ENCODE peak calls at places on chromosome 19, in four cellular contexts. B is H9, P is IMR-90, I is H1. A is an unnamed sample.

GRCh38 chr19:16074488-16075365 is 1.6 kb upstream of the TPM4 start:
- DNase-seq in B (no peak), P (no peak), I (peak; percentile 38), A (no peak)

GRCh38 chr19:51461723-51462161 is 3.5 kb upstream of the SIGLEC8 start:
- DNase-seq in B (no peak), P (no peak), I (no peak), A (no peak)

GRCh38 chr19:13814550-13814949 is 19.3 kb downstream of the ZSWIM4 start:
- DNase-seq in B (no peak), P (no peak), I (no peak), A (no peak)

GRCh38 chr19:17739121-17739875 is 12.0 kb upstream of the FCHO1 start:
- DNase-seq in B (no peak), P (no peak), I (no peak), A (no peak)

GRCh38 chr19:23310729-23311211 is 60.6 kb upstream of the ZNF724 start:
- DNase-seq in B (no peak), P (no peak), I (no peak), A (no peak)

GRCh38 chr19:45968626-45969025 is 5.0 kb downstream of the NOVA2 start:
- DNase-seq in B (no peak), P (no peak), I (no peak), A (no peak)

GRCh38 chr19:31944286-31944685 is 401.1 kb upstream of the ZNF507 start:
- DNase-seq in B (no peak), P (no peak), I (no peak), A (no peak)

GRCh38 chr19:46772170-46773017 is 16.0 kb downstream of the SLC1A5 start:
- DNase-seq in B (no peak), P (no peak), I (no peak), A (no peak)

GRCh38 chr19:50721441-50722137 is 1.6 kb upstream of the CLEC11A start:
- DNase-seq in B (no peak), P (no peak), I (no peak), A (no peak)

GRCh38 chr19:50266896-50267295 is 62.3 kb downstream of the KCNC3 start:
- DNase-seq in B (peak; percentile 97), P (no peak), I (peak; percentile 97), A (peak; percentile 87)

GRCh38 chr19:5352229-5352763 is 11.7 kb upstream of the PTPRS start:
- DNase-seq in B (no peak), P (peak; percentile 15), I (no peak), A (peak; percentile 58)

GRCh38 chr19:45468159-45468651 is 409 bp downstream of the FOSB start:
- DNase-seq in B (no peak), P (no peak), I (peak; percentile 67), A (peak; percentile 46)

GRCh38 chr19:33203529-33203928 is 9.4 kb downstream of the LRP3 start:
- DNase-seq in B (no peak), P (no peak), I (no peak), A (no peak)

GRCh38 chr19:14550201-14550754 is 20.9 kb downstream of the TECR start:
- DNase-seq in B (no peak), P (no peak), I (no peak), A (no peak)

GRCh38 chr19:940591-941291 is 14.9 kb downstream of the ARID3A start:
- DNase-seq in B (no peak), P (peak; percentile 57), I (no peak), A (no peak)

GRCh38 chr19:45450042-45450380 is 17.8 kb upstream of the FOSB start:
- DNase-seq in B (no peak), P (no peak), I (no peak), A (no peak)

GRCh38 chr19:52602931-52603330 is 32.8 kb downstream of the ZNF701 start:
- DNase-seq in B (no peak), P (no peak), I (no peak), A (no peak)

GRCh38 chr19:56273563-56274117 is 1.1 kb downstream of the EDDM13 start:
- DNase-seq in B (no peak), P (peak; percentile 45), I (no peak), A (peak; percentile 43)

GRCh38 chr19:17243854-17244617 is 1.7 kb downstream of the NR2F6 start:
- DNase-seq in B (peak; percentile 59), P (peak; percentile 20), I (peak; percentile 71), A (peak; percentile 79)

GRCh38 chr19:32802840-32803239 is 66.7 kb downstream of the SLC7A9 start:
- DNase-seq in B (no peak), P (no peak), I (no peak), A (no peak)

GRCh38 chr19:20664917-20665781 is 3.8 kb upstream of the ZNF626 start:
- DNase-seq in B (peak; percentile 68), P (no peak), I (no peak), A (peak; percentile 62)

GRCh38 chr19:39126593-39127187 is 1.1 kb downstream of the PAK4 start:
- DNase-seq in B (no peak), P (no peak), I (no peak), A (peak; percentile 45)

GRCh38 chr19:3389876-3390361 is 23.5 kb downstream of the NFIC start:
- DNase-seq in B (peak; percentile 61), P (peak; percentile 39), I (peak; percentile 65), A (peak; percentile 37)

GRCh38 chr19:40341601-40342482 is 6.4 kb downstream of the C19orf47 start:
- DNase-seq in B (no peak), P (no peak), I (no peak), A (peak; percentile 20)

GRCh38 chr19:14114854-14115253 is 2.7 kb downstream of the PRKACA start:
- DNase-seq in B (peak; percentile 67), P (no peak), I (peak; percentile 85), A (peak; percentile 40)

GRCh38 chr19:13637664-13638063 is 126.7 kb upstream of the MRI1 start:
- DNase-seq in B (no peak), P (peak; percentile 88), I (no peak), A (no peak)

GRCh38 chr19:33634361-33635091 is 12.8 kb downstream of the CHST8 start:
- DNase-seq in B (peak; percentile 14), P (no peak), I (no peak), A (no peak)

GRCh38 chr19:33550741-33551140 is 29.1 kb upstream of the PEPD start:
- DNase-seq in B (no peak), P (no peak), I (no peak), A (no peak)

GRCh38 chr19:38596057-38596981 is 21.4 kb downstream of the MAP4K1 start:
- DNase-seq in B (peak; percentile 96), P (no peak), I (peak; percentile 100), A (peak; percentile 91)

GRCh38 chr19:47819841-47820244 is 1.9 kb upstream of the CRX start:
- DNase-seq in B (peak; percentile 64), P (no peak), I (no peak), A (peak; percentile 92)

GRCh38 chr19:51258165-51258564 is 7.3 kb downstream of the SIGLECL1 start:
- DNase-seq in B (no peak), P (no peak), I (no peak), A (no peak)

GRCh38 chr19:47247308-47247990 is 8.9 kb upstream of the CCDC9 start:
- DNase-seq in B (peak; percentile 80), P (peak; percentile 75), I (peak; percentile 92), A (peak; percentile 83)

GRCh38 chr19:14580623-14581237 is 2.2 kb upstream of the CLEC17A start:
- DNase-seq in B (no peak), P (no peak), I (no peak), A (no peak)

GRCh38 chr19:49567722-49568454 is 12.5 kb downstream of the NOSIP start:
- DNase-seq in B (no peak), P (no peak), I (no peak), A (no peak)

GRCh38 chr19:42363614-42364346 is 26.3 kb downstream of the CNFN start:
- DNase-seq in B (no peak), P (no peak), I (no peak), A (no peak)

GRCh38 chr19:42361545-42361910 is 28.6 kb downstream of the CNFN start:
- DNase-seq in B (no peak), P (no peak), I (no peak), A (no peak)

GRCh38 chr19:42360787-42361544 is 29.1 kb downstream of the CNFN start:
- DNase-seq in B (peak; percentile 85), P (no peak), I (peak; percentile 76), A (peak; percentile 70)

GRCh38 chr19:42362342-42362741 is 27.8 kb downstream of the CNFN start:
- DNase-seq in B (no peak), P (no peak), I (no peak), A (no peak)

GRCh38 chr19:42362891-42363440 is 27.1 kb downstream of the CNFN start:
- DNase-seq in B (peak; percentile 10), P (no peak), I (no peak), A (no peak)
- H3K18ac ChIP-seq in B (no peak overlapping the region), P (no peak overlapping the region), I (no peak overlapping the region), A (no peak overlapping the region)

DNA sequence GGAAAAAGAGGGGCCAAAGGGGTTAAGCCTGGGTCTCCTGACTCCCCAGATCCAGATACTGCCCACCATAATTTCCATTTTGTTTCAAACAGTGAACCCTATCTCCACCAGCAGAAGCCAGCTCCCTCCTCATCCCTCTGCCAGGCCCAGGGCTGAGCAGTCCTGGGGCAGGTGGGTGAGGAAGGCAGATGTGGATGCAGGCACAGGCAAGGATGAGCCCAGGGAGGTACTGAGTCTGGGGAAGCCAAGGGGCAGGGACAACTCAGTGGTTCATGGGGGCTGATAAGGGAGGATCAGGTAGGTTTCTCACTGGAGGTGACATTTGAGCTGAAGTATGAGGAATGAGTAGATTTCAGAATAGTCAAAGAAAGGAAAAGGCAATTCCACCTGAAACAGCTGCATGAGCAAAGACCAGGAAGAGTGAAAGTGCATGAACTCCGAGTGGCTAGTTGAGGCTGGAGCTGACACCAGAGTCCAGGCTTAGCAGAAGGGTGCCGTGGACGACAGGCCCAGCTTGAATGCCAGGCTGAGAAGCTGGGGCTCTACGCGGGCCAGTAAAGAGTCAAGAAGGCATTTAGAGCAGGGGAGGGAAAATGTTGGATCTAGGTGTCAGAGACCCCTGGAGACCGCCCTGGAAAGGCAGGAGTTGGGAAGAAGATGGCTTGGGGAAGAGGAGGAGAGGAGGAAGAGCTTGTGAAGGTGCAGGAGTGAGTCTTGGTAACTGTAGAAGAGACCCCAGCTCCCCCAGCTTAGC is 10.3 kb downstream of the CIC start:
- DNase-seq in B (peak; percentile 50), P (no peak), I (no peak), A (no peak)
- H3K56ac ChIP-seq in B (no peak overlapping the region), P (peak overlapping the region; percentile 65), I (no peak overlapping the region), A (peak overlapping the region; percentile 71)

GRCh38 chr19:30082168-30082567 is 140.1 kb downstream of the URI1 start:
- DNase-seq in B (no peak), P (no peak), I (no peak), A (no peak)
- H3K18ac ChIP-seq in B (no peak overlapping the region), P (no peak overlapping the region), I (no peak overlapping the region), A (no peak overlapping the region)

GRCh38 chr19:8194528-8195275 is 14.5 kb upstream of the CERS4 start:
- DNase-seq in B (no peak), P (no peak), I (no peak), A (no peak)

GRCh38 chr19:8196271-8196908 is 12.8 kb upstream of the CERS4 start:
- DNase-seq in B (no peak), P (no peak), I (no peak), A (peak; percentile 36)

GRCh38 chr19:8192227-8192820 is 16.8 kb upstream of the CERS4 start:
- DNase-seq in B (peak; percentile 86), P (no peak), I (no peak), A (peak; percentile 79)
- H3K56ac ChIP-seq in B (no peak overlapping the region), P (no peak overlapping the region), I (no peak overlapping the region), A (no peak overlapping the region)

DNA sequence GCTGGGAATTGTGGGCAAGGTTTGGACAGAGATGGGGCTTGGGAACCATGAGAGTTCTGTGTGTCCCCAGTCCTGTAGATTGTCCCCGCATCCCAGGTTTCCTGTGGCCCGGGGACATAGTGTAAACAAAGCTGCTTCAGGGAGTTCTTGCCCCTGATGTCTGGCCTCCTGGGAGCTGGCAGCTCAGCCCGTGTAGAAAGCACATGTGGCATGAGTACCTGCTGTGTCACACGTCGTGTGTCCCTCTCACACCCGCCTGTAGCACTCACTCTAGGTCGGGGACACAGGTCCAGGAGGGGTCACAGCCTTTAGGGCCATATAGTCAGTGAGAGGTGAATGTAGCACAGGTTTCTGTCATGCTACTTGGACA is 50.0 kb downstream of the COMP start:
- DNase-seq in B (no peak), P (no peak), I (no peak), A (no peak)
- H3K18ac ChIP-seq in B (no peak overlapping the region), P (no peak overlapping the region), I (no peak overlapping the region), A (no peak overlapping the region)

A was measured in mesendoderm.